ENCODE peak calls at places on chromosomes 5 and 9, in five cellular contexts. P, H, X, C and S are unnamed samples.

GRCh38 chr9:77679088-77679487 is 31.0 kb upstream of the GNA14 start:
- DNase-seq in P (no peak), H (no peak), X (no peak), C (no peak), S (no peak)

GRCh38 chr5:38888023-38888422 is 42.2 kb downstream of the OSMR start:
- DNase-seq in P (no peak), H (no peak), X (no peak), C (no peak), S (no peak)

GRCh38 chr5:42005561-42006153 is 80.6 kb downstream of the FBXO4 start:
- DNase-seq in P (no peak), H (no peak), X (no peak), C (no peak), S (no peak)

GRCh38 chr9:128554155-128554862 is 1.9 kb downstream of the SPTAN1 start:
- DNase-seq in P (peak), H (peak), X (no peak), C (peak), S (no peak)

GRCh38 chr9:135990468-135991429 is 29.6 kb upstream of the UBAC1 start:
- DNase-seq in P (peak), H (peak), X (peak), C (no peak), S (peak)

GRCh38 chr9:97703437-97704326 is 6.5 kb upstream of the XPA start:
- DNase-seq in P (peak), H (no peak), X (no peak), C (no peak), S (peak)

GRCh38 chr9:116979461-116979860 is 292.4 kb downstream of the TRIM32 start:
- DNase-seq in P (no peak), H (no peak), X (no peak), C (no peak), S (no peak)

GRCh38 chr9:107488400-107489143 is 997 bp downstream of the KLF4 start:
- DNase-seq in P (no peak), H (no peak), X (no peak), C (peak), S (no peak)

GRCh38 chr5:59506285-59506877 is 387.1 kb downstream of the PDE4D start:
- DNase-seq in P (no peak), H (no peak), X (no peak), C (no peak), S (no peak)

GRCh38 chr5:138241688-138242547 is 28.8 kb upstream of the CDC23 start:
- DNase-seq in P (no peak), H (no peak), X (no peak), C (peak), S (no peak)

GRCh38 chr5:157431544-157432200 is 28.3 kb upstream of the NIPAL4 start:
- DNase-seq in P (peak), H (peak), X (no peak), C (no peak), S (no peak)

GRCh38 chr9:110261631-110262030 is 5.3 kb upstream of the TXN start:
- DNase-seq in P (no peak), H (no peak), X (no peak), C (no peak), S (no peak)

GRCh38 chr5:7261049-7261448 is 134.9 kb upstream of the ADCY2 start:
- DNase-seq in P (no peak), H (no peak), X (no peak), C (peak), S (no peak)

GRCh38 chr5:126358525-126358924 is 64.7 kb upstream of the GRAMD2B start:
- DNase-seq in P (no peak), H (no peak), X (no peak), C (no peak), S (no peak)

GRCh38 chr9:137298401-137298982 is 3.6 kb downstream of the NRARP start:
- DNase-seq in P (no peak), H (no peak), X (no peak), C (no peak), S (no peak)

GRCh38 chr5:14357441-14357840 is 214.3 kb downstream of the TRIO start:
- DNase-seq in P (no peak), H (no peak), X (no peak), C (no peak), S (no peak)

GRCh38 chr5:67375606-67376005 is 179.0 kb upstream of the CD180 start:
- DNase-seq in P (no peak), H (no peak), X (no peak), C (no peak), S (no peak)

GRCh38 chr5:135578685-135579341 is at the start of gene CXCL14:
- DNase-seq in P (no peak), H (no peak), X (no peak), C (no peak), S (no peak)

GRCh38 chr9:137494550-137495351 is 35.6 kb upstream of the NSMF start:
- DNase-seq in P (no peak), H (no peak), X (no peak), C (no peak), S (no peak)

GRCh38 chr9:115548826-115549225 is 430.9 kb upstream of the TNC start:
- DNase-seq in P (no peak), H (no peak), X (no peak), C (no peak), S (no peak)

GRCh38 chr5:69038539-69038938 is 55.3 kb upstream of the SLC30A5 start:
- DNase-seq in P (no peak), H (no peak), X (no peak), C (no peak), S (no peak)

GRCh38 chr9:37144762-37145161 is 24.4 kb downstream of the ZCCHC7 start:
- DNase-seq in P (no peak), H (no peak), X (no peak), C (no peak), S (no peak)

GRCh38 chr9:113578877-113579269 is 115.3 kb downstream of the RGS3 start:
- DNase-seq in P (peak), H (peak), X (peak), C (no peak), S (peak)

GRCh38 chr5:154253807-154254206 is 63.3 kb downstream of the GALNT10 start:
- DNase-seq in P (no peak), H (no peak), X (no peak), C (no peak), S (no peak)

GRCh38 chr5:42915306-42915866 is 103.7 kb upstream of the SELENOP start:
- DNase-seq in P (no peak), H (no peak), X (no peak), C (no peak), S (no peak)

GRCh38 chr5:127609016-127609415 is 39.9 kb upstream of the CTXN3 start:
- DNase-seq in P (no peak), H (no peak), X (no peak), C (no peak), S (no peak)

GRCh38 chr9:112380102-112380581 is at the start of gene HSDL2:
- DNase-seq in P (peak), H (no peak), X (peak), C (no peak), S (no peak)

GRCh38 chr5:138953370-138954256 is 78.5 kb upstream of the LRRTM2 start:
- DNase-seq in P (no peak), H (no peak), X (no peak), C (peak), S (no peak)

GRCh38 chr5:73114029-73114688 is 6.2 kb upstream of the TMEM171 start:
- DNase-seq in P (no peak), H (no peak), X (no peak), C (no peak), S (no peak)

GRCh38 chr5:14364576-14365472 is 216.8 kb upstream of the OTULINL start:
- DNase-seq in P (no peak), H (no peak), X (no peak), C (peak), S (no peak)

GRCh38 chr5:56405116-56405515 is 172.0 kb upstream of the ANKRD55 start:
- DNase-seq in P (no peak), H (no peak), X (no peak), C (no peak), S (no peak)

GRCh38 chr5:81167544-81167943 is 65.6 kb upstream of the CKMT2 start:
- DNase-seq in P (no peak), H (no peak), X (no peak), C (no peak), S (no peak)

GRCh38 chr5:143524338-143524929 is 120.9 kb upstream of the NR3C1 start:
- DNase-seq in P (no peak), H (no peak), X (no peak), C (no peak), S (no peak)

GRCh38 chr5:160423025-160423554 is 1.4 kb downstream of the PTTG1 start:
- DNase-seq in P (no peak), H (no peak), X (no peak), C (no peak), S (no peak)